ENCODE peak calls at places on chromosomes 6 and 20, in eight cellular contexts. One of them, this sample, is unnamed.

GRCh38 chr6:163113358-163113962 is 301.1 kb upstream of the QKI start:
- DNase-seq in IMR-90: no peak
- DNase-seq in cardiac fibroblast: no peak
- DNase-seq in HFF-Myc: no peak
- DNase-seq in heart left ventricle: no peak
- DNase-seq in HepG2: no peak
- DNase-seq in heart right ventricle: no peak
- DNase-seq in Peyer's patch: no peak
- DNase-seq in this sample: no peak

GRCh38 chr6:13916230-13916944 is 8.4 kb upstream of the RNF182 start:
- DNase-seq in IMR-90: peak
- DNase-seq in cardiac fibroblast: peak
- DNase-seq in HFF-Myc: no peak
- DNase-seq in heart left ventricle: no peak
- DNase-seq in HepG2: no peak
- DNase-seq in heart right ventricle: no peak
- DNase-seq in Peyer's patch: no peak
- DNase-seq in this sample: peak

GRCh38 chr20:20373046-20373706 is 5.3 kb downstream of the INSM1 start:
- DNase-seq in IMR-90: peak
- DNase-seq in cardiac fibroblast: peak
- DNase-seq in HFF-Myc: peak
- DNase-seq in heart left ventricle: no peak
- DNase-seq in HepG2: no peak
- DNase-seq in heart right ventricle: no peak
- DNase-seq in Peyer's patch: no peak
- DNase-seq in this sample: peak

GRCh38 chr6:168058691-168059551 is 20.1 kb downstream of the FRMD1 start:
- DNase-seq in IMR-90: no peak
- DNase-seq in cardiac fibroblast: no peak
- DNase-seq in HFF-Myc: no peak
- DNase-seq in heart left ventricle: no peak
- DNase-seq in HepG2: no peak
- DNase-seq in heart right ventricle: no peak
- DNase-seq in Peyer's patch: no peak
- DNase-seq in this sample: no peak

GRCh38 chr20:49278817-49279676 is 1.2 kb upstream of the ZNFX1 start:
- DNase-seq in IMR-90: no peak
- DNase-seq in cardiac fibroblast: peak
- DNase-seq in HFF-Myc: no peak
- DNase-seq in heart left ventricle: peak
- DNase-seq in HepG2: peak
- DNase-seq in heart right ventricle: peak
- DNase-seq in Peyer's patch: peak
- DNase-seq in this sample: no peak

GRCh38 chr6:40302856-40303449 is 284.2 kb downstream of the LRFN2 start:
- DNase-seq in IMR-90: no peak
- DNase-seq in cardiac fibroblast: no peak
- DNase-seq in HFF-Myc: no peak
- DNase-seq in heart left ventricle: no peak
- DNase-seq in HepG2: no peak
- DNase-seq in heart right ventricle: no peak
- DNase-seq in Peyer's patch: no peak
- DNase-seq in this sample: no peak

GRCh38 chr20:40144581-40144980 is 544.5 kb downstream of the MAFB start:
- DNase-seq in IMR-90: no peak
- DNase-seq in cardiac fibroblast: no peak
- DNase-seq in HFF-Myc: no peak
- DNase-seq in heart left ventricle: no peak
- DNase-seq in HepG2: no peak
- DNase-seq in heart right ventricle: no peak
- DNase-seq in Peyer's patch: no peak
- DNase-seq in this sample: no peak

GRCh38 chr20:9989066-9989724 is 45.6 kb upstream of the ANKEF1 start:
- DNase-seq in IMR-90: peak
- DNase-seq in cardiac fibroblast: peak
- DNase-seq in HFF-Myc: no peak
- DNase-seq in heart left ventricle: no peak
- DNase-seq in HepG2: no peak
- DNase-seq in heart right ventricle: no peak
- DNase-seq in Peyer's patch: no peak
- DNase-seq in this sample: peak

GRCh38 chr6:142326539-142326938 is 24.7 kb downstream of the ADGRG6 start:
- DNase-seq in IMR-90: peak
- DNase-seq in cardiac fibroblast: no peak
- DNase-seq in HFF-Myc: no peak
- DNase-seq in heart left ventricle: no peak
- DNase-seq in HepG2: no peak
- DNase-seq in heart right ventricle: no peak
- DNase-seq in Peyer's patch: no peak
- DNase-seq in this sample: no peak

GRCh38 chr20:50731930-50732690 is 730 bp downstream of the PARD6B start:
- DNase-seq in IMR-90: no peak
- DNase-seq in cardiac fibroblast: no peak
- DNase-seq in HFF-Myc: no peak
- DNase-seq in heart left ventricle: no peak
- DNase-seq in HepG2: peak
- DNase-seq in heart right ventricle: no peak
- DNase-seq in Peyer's patch: no peak
- DNase-seq in this sample: no peak

GRCh38 chr6:130322673-130323268 is 43.0 kb upstream of the TMEM200A start:
- DNase-seq in IMR-90: peak
- DNase-seq in cardiac fibroblast: peak
- DNase-seq in HFF-Myc: peak
- DNase-seq in heart left ventricle: peak
- DNase-seq in HepG2: peak
- DNase-seq in heart right ventricle: no peak
- DNase-seq in Peyer's patch: peak
- DNase-seq in this sample: peak

GRCh38 chr20:9068896-9069663 is at the start of gene PLCB4:
- DNase-seq in IMR-90: peak
- DNase-seq in cardiac fibroblast: peak
- DNase-seq in HFF-Myc: no peak
- DNase-seq in heart left ventricle: peak
- DNase-seq in HepG2: no peak
- DNase-seq in heart right ventricle: peak
- DNase-seq in Peyer's patch: peak
- DNase-seq in this sample: peak

DNA sequence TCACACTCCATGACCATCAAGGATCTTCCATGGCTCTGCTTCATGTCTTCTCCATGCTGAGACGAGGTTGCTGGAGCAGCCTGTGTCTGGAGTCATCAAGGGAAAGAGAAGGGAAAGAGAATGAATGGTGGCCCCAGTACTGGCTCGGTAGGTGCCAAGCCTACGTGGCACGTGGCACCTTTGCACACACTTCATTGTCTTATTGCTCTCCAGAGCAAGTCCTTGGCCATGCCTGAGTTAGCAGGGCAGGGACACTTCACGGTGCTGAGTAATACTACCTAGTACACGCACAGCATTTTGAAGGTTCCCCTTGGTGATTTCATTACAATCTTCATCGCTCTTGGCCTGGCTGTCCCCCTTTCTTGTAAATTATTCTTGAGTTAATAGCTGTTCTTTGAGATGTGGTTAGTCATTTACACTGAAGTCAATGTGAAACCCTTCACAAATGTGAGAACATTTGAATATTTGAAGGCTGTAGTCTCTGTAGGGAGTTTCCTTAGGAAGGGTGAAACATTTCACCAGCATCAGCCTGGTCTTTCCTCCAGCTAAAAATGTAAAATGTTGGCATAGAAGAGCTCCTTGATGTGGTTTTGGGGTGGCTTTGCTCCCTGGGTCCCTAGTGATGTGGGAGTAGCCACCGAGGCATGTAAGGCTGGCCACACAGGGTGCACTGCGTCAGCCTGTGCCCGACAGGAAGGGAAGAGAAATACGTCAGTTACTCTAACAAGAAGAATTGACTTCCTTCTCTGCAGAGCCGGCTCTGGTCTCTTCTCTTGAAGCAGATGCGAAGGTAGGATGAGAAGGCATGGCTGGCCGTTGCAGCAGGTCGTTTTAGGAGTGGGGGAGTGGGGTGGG is at the start of gene SYTL3:
- DNase-seq in IMR-90: peak
- DNase-seq in cardiac fibroblast: peak
- DNase-seq in HFF-Myc: no peak
- DNase-seq in heart left ventricle: peak
- DNase-seq in HepG2: no peak
- DNase-seq in heart right ventricle: no peak
- DNase-seq in Peyer's patch: peak
- DNase-seq in this sample: peak
- H3K4me3 ChIP-seq in IMR-90: no peak
- H3K4me3 ChIP-seq in cardiac fibroblast: no peak
- H3K4me3 ChIP-seq in HFF-Myc: no peak
- H3K4me3 ChIP-seq in heart left ventricle: no peak
- H3K4me3 ChIP-seq in HepG2: no peak
- H3K4me3 ChIP-seq in heart right ventricle: no peak
- H3K4me3 ChIP-seq in Peyer's patch: peak
- H3K4me3 ChIP-seq in this sample: no peak

GRCh38 chr6:15970517-15970916 is 158.4 kb upstream of the MYLIP start:
- DNase-seq in IMR-90: no peak
- DNase-seq in cardiac fibroblast: no peak
- DNase-seq in HFF-Myc: no peak
- DNase-seq in heart left ventricle: no peak
- DNase-seq in HepG2: peak
- DNase-seq in heart right ventricle: no peak
- DNase-seq in Peyer's patch: no peak
- DNase-seq in this sample: no peak
- TF ChIP-seq CTCF in IMR-90: no peak
- TF ChIP-seq CTCF in cardiac fibroblast: no peak
- TF ChIP-seq CTCF in HFF-Myc: no peak
- TF ChIP-seq CTCF in heart left ventricle: no peak
- TF ChIP-seq CTCF in HepG2: no peak
- TF ChIP-seq CTCF in heart right ventricle: no peak
- TF ChIP-seq CTCF in Peyer's patch: no peak
- TF ChIP-seq CTCF in this sample: no peak

GRCh38 chr6:111759836-111760785 is 113.1 kb downstream of the FYN start:
- DNase-seq in IMR-90: peak
- DNase-seq in cardiac fibroblast: peak
- DNase-seq in HFF-Myc: no peak
- DNase-seq in heart left ventricle: no peak
- DNase-seq in HepG2: no peak
- DNase-seq in heart right ventricle: no peak
- DNase-seq in Peyer's patch: no peak
- DNase-seq in this sample: peak
- H3K4me3 ChIP-seq in IMR-90: peak
- H3K4me3 ChIP-seq in cardiac fibroblast: no peak
- H3K4me3 ChIP-seq in HFF-Myc: no peak
- H3K4me3 ChIP-seq in heart left ventricle: peak
- H3K4me3 ChIP-seq in HepG2: no peak
- H3K4me3 ChIP-seq in heart right ventricle: no peak
- H3K4me3 ChIP-seq in Peyer's patch: peak
- H3K4me3 ChIP-seq in this sample: no peak

DNA sequence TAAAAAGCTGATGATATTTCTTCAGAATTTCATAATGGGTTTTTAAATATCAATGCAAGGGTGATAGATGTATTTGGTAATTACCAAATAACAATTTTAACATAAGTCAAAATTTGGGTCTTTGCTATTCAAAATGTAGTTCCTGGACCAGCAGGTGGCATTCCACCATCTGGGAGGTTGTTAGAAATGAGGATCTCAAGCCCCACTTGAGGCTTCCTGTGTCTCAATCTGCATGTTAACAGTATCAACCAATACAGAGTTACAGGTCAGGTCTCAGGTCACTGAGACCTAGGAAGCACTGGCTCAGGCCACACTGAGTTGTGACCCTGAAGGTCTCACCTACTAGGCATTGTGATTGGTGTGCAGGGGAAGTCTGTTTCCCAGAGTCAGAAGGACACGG is 57.2 kb upstream of the MTRF1L start:
- DNase-seq in IMR-90: no peak
- DNase-seq in cardiac fibroblast: no peak
- DNase-seq in HFF-Myc: no peak
- DNase-seq in heart left ventricle: no peak
- DNase-seq in HepG2: peak
- DNase-seq in heart right ventricle: no peak
- DNase-seq in Peyer's patch: no peak
- DNase-seq in this sample: no peak
- TF ChIP-seq CTCF in IMR-90: peak
- TF ChIP-seq CTCF in cardiac fibroblast: peak
- TF ChIP-seq CTCF in HFF-Myc: peak
- TF ChIP-seq CTCF in heart left ventricle: no peak
- TF ChIP-seq CTCF in HepG2: no peak
- TF ChIP-seq CTCF in heart right ventricle: no peak
- TF ChIP-seq CTCF in Peyer's patch: no peak
- TF ChIP-seq CTCF in this sample: peak